ENCODE peak calls at places on chromosomes 1 and 21, in nine cellular contexts. One of them, this sample, is unnamed.

GRCh38 chr21:43716376-43717165 is 2.4 kb upstream of the PDXK start:
- DNase-seq in ovary: no peak
- DNase-seq in stimulated activated CD8-positive, alpha-beta memory T cell treated with anti-CD3 and anti-CD28 coated beads, Interleukin-4, amount 100 ng/mL, for 1 hour: no peak
- DNase-seq in GF-D8: no peak
- DNase-seq in kidney: no peak
- DNase-seq in activated naive CD4-positive, alpha-beta T cell: no peak
- DNase-seq in HuH-7.5: no peak
- DNase-seq in amygdala: no peak
- DNase-seq in NCI-H2029 treated with DMSO at 0.1 percent for 48 hours: no peak
- DNase-seq in this sample: no peak

GRCh38 chr1:55427576-55427975 is 212.4 kb upstream of the USP24 start:
- DNase-seq in amygdala: no peak
- DNase-seq in NCI-H2029 treated with DMSO at 0.1 percent for 48 hours: no peak
- DNase-seq in stimulated activated CD8-positive, alpha-beta memory T cell treated with anti-CD3 and anti-CD28 coated beads, Interleukin-4, amount 100 ng/mL, for 1 hour: no peak
- DNase-seq in activated naive CD4-positive, alpha-beta T cell: no peak
- DNase-seq in ovary: no peak
- DNase-seq in kidney: no peak
- DNase-seq in GF-D8: no peak
- DNase-seq in HuH-7.5: no peak
- DNase-seq in this sample: no peak

GRCh38 chr1:156497743-156498446 is 2.7 kb downstream of the MEF2D start:
- DNase-seq in kidney: peak
- DNase-seq in NCI-H2029 treated with DMSO at 0.1 percent for 48 hours: no peak
- DNase-seq in HuH-7.5: no peak
- DNase-seq in stimulated activated CD8-positive, alpha-beta memory T cell treated with anti-CD3 and anti-CD28 coated beads, Interleukin-4, amount 100 ng/mL, for 1 hour: no peak
- DNase-seq in ovary: no peak
- DNase-seq in activated naive CD4-positive, alpha-beta T cell: no peak
- DNase-seq in GF-D8: no peak
- DNase-seq in amygdala: no peak
- DNase-seq in this sample: no peak

GRCh38 chr1:182633657-182634281 is 29.6 kb upstream of the RGS16 start:
- DNase-seq in GF-D8: no peak
- DNase-seq in HuH-7.5: no peak
- DNase-seq in activated naive CD4-positive, alpha-beta T cell: no peak
- DNase-seq in stimulated activated CD8-positive, alpha-beta memory T cell treated with anti-CD3 and anti-CD28 coated beads, Interleukin-4, amount 100 ng/mL, for 1 hour: no peak
- DNase-seq in kidney: no peak
- DNase-seq in amygdala: no peak
- DNase-seq in NCI-H2029 treated with DMSO at 0.1 percent for 48 hours: no peak
- DNase-seq in ovary: no peak
- DNase-seq in this sample: no peak

GRCh38 chr1:8985915-8986813 is 40.1 kb downstream of the SLC2A7 start:
- DNase-seq in NCI-H2029 treated with DMSO at 0.1 percent for 48 hours: peak
- DNase-seq in HuH-7.5: no peak
- DNase-seq in ovary: peak
- DNase-seq in GF-D8: no peak
- DNase-seq in kidney: peak
- DNase-seq in activated naive CD4-positive, alpha-beta T cell: no peak
- DNase-seq in stimulated activated CD8-positive, alpha-beta memory T cell treated with anti-CD3 and anti-CD28 coated beads, Interleukin-4, amount 100 ng/mL, for 1 hour: no peak
- DNase-seq in amygdala: peak
- DNase-seq in this sample: no peak

GRCh38 chr1:205612556-205612955 is 19.3 kb downstream of the ELK4 start:
- DNase-seq in amygdala: no peak
- DNase-seq in HuH-7.5: no peak
- DNase-seq in NCI-H2029 treated with DMSO at 0.1 percent for 48 hours: no peak
- DNase-seq in GF-D8: no peak
- DNase-seq in kidney: no peak
- DNase-seq in ovary: no peak
- DNase-seq in activated naive CD4-positive, alpha-beta T cell: no peak
- DNase-seq in stimulated activated CD8-positive, alpha-beta memory T cell treated with anti-CD3 and anti-CD28 coated beads, Interleukin-4, amount 100 ng/mL, for 1 hour: no peak
- DNase-seq in this sample: no peak

GRCh38 chr1:54816951-54817350 is 15.8 kb upstream of the TTC22 start:
- DNase-seq in stimulated activated CD8-positive, alpha-beta memory T cell treated with anti-CD3 and anti-CD28 coated beads, Interleukin-4, amount 100 ng/mL, for 1 hour: no peak
- DNase-seq in NCI-H2029 treated with DMSO at 0.1 percent for 48 hours: no peak
- DNase-seq in kidney: no peak
- DNase-seq in amygdala: no peak
- DNase-seq in ovary: no peak
- DNase-seq in HuH-7.5: no peak
- DNase-seq in activated naive CD4-positive, alpha-beta T cell: no peak
- DNase-seq in GF-D8: no peak
- DNase-seq in this sample: no peak

GRCh38 chr1:157193702-157194391 is 55.7 kb upstream of the ETV3 start:
- DNase-seq in activated naive CD4-positive, alpha-beta T cell: no peak
- DNase-seq in GF-D8: no peak
- DNase-seq in NCI-H2029 treated with DMSO at 0.1 percent for 48 hours: peak
- DNase-seq in kidney: no peak
- DNase-seq in amygdala: no peak
- DNase-seq in stimulated activated CD8-positive, alpha-beta memory T cell treated with anti-CD3 and anti-CD28 coated beads, Interleukin-4, amount 100 ng/mL, for 1 hour: no peak
- DNase-seq in ovary: no peak
- DNase-seq in HuH-7.5: peak
- DNase-seq in this sample: peak

GRCh38 chr1:24540906-24541710 is 14.8 kb upstream of the NCMAP start:
- DNase-seq in kidney: no peak
- DNase-seq in activated naive CD4-positive, alpha-beta T cell: no peak
- DNase-seq in HuH-7.5: no peak
- DNase-seq in amygdala: no peak
- DNase-seq in stimulated activated CD8-positive, alpha-beta memory T cell treated with anti-CD3 and anti-CD28 coated beads, Interleukin-4, amount 100 ng/mL, for 1 hour: no peak
- DNase-seq in GF-D8: no peak
- DNase-seq in ovary: no peak
- DNase-seq in NCI-H2029 treated with DMSO at 0.1 percent for 48 hours: no peak
- DNase-seq in this sample: no peak